ENCODE peak calls at places on chromosomes 3 and 15, in six cellular contexts. U is naive thymus-derived CD8-positive, alpha-beta T cell; B is NCI-H1417; K is left kidney; P is ascending aorta; S is posterior cingulate gyrus. W is an unnamed sample.

GRCh38 chr3:42014443-42014945 is 52.6 kb upstream of the ULK4 start:
- DNase-seq in U (no peak), B (peak; percentile 28), K (peak; percentile 65), P (no peak), S (no peak), W (no peak)

GRCh38 chr3:128549283-128550112 is 56.5 kb upstream of the GATA2 start:
- DNase-seq in U (no peak), B (no peak), K (peak; percentile 71), P (peak; percentile 72), S (peak; percentile 67), W (no peak)

GRCh38 chr3:53651927-53652326 is 157.5 kb downstream of the CACNA1D start:
- DNase-seq in U (no peak), B (no peak), K (no peak), P (no peak), S (no peak), W (no peak)

GRCh38 chr3:150414273-150414672 is 6.2 kb downstream of the TSC22D2 start:
- DNase-seq in U (no peak), B (no peak), K (peak; percentile 24), P (no peak), S (peak; percentile 76), W (peak; percentile 25)

GRCh38 chr15:60809375-60809774 is 330.4 kb upstream of the ICE2 start:
- DNase-seq in U (no peak), B (no peak), K (no peak), P (no peak), S (no peak), W (no peak)

GRCh38 chr3:121723485-121723884 is 26.1 kb downstream of the GOLGB1 start:
- DNase-seq in U (no peak), B (no peak), K (no peak), P (no peak), S (no peak), W (no peak)

GRCh38 chr3:73674280-73674679 is 49.5 kb upstream of the PDZRN3 start:
- DNase-seq in U (no peak), B (peak; percentile 14), K (no peak), P (no peak), S (no peak), W (no peak)

GRCh38 chr15:65189102-65189740 is 4.1 kb upstream of the CLPX start:
- DNase-seq in U (no peak), B (peak; percentile 45), K (peak; percentile 86), P (no peak), S (no peak), W (no peak)

GRCh38 chr3:53114011-53114400 is 16.2 kb downstream of the RFT1 start:
- DNase-seq in U (peak; percentile 78), B (peak; percentile 60), K (peak; percentile 91), P (peak; percentile 90), S (peak; percentile 97), W (peak; percentile 58)

GRCh38 chr3:124669470-124669869 is 60.8 kb upstream of the UMPS start:
- DNase-seq in U (no peak), B (no peak), K (no peak), P (no peak), S (no peak), W (no peak)

GRCh38 chr15:83732770-83733169 is 78.8 kb downstream of the ADAMTSL3 start:
- DNase-seq in U (no peak), B (no peak), K (no peak), P (no peak), S (no peak), W (no peak)